ENCODE peak calls at places on chromosomes 5 and 9, in seven cellular contexts. P is CD4-positive, CD25-positive, alpha-beta regulatory T cell; G is NCI-H1092; H is A549; E is dermis blood vessel endothelial cell; K is IMR-90; U is GM23248. D is an unnamed sample.

GRCh38 chr5:18008940-18009339 is 374.7 kb downstream of the TAF11L14 start:
- DNase-seq in K (no peak), G (no peak), P (no peak), H (no peak), U (no peak), E (no peak), D (no peak)

GRCh38 chr5:22612928-22613327 is 240.2 kb downstream of the CDH12 start:
- DNase-seq in U (no peak), K (no peak), P (no peak), G (no peak), E (no peak), H (no peak), D (no peak)

GRCh38 chr9:89747589-89747988 is 142.8 kb downstream of the GADD45G start:
- DNase-seq in K (no peak), P (no peak), G (no peak), E (no peak), H (no peak), U (no peak), D (no peak)

GRCh38 chr5:40240111-40240510 is 439.6 kb upstream of the PTGER4 start:
- DNase-seq in H (no peak), U (peak; percentile 24), P (peak; percentile 16), K (peak; percentile 43), G (no peak), E (no peak), D (no peak)

GRCh38 chr9:90344013-90344412 is 298.6 kb downstream of the DIRAS2 start:
- DNase-seq in U (peak; percentile 4), K (no peak), H (no peak), E (no peak), G (no peak), P (no peak), D (no peak)

GRCh38 chr9:33765411-33765810 is 29.9 kb upstream of the PRSS3 start:
- DNase-seq in E (peak; percentile 46), K (peak; percentile 70), P (no peak), G (no peak), H (no peak), U (peak; percentile 83), D (no peak)

GRCh38 chr9:136171009-136171800 is 33.7 kb downstream of the LHX3 start:
- DNase-seq in H (no peak), P (no peak), U (no peak), G (no peak), K (no peak), E (no peak), D (no peak)

GRCh38 chr5:35247645-35248034 is 17.4 kb upstream of the PRLR start:
- DNase-seq in U (peak; percentile 24), H (no peak), P (no peak), K (no peak), G (peak; percentile 11), E (no peak), D (no peak)

GRCh38 chr5:113105693-113106280 is 129.2 kb downstream of the DCP2 start:
- DNase-seq in G (no peak), U (no peak), H (no peak), E (no peak), P (no peak), K (no peak), D (no peak)

GRCh38 chr9:114302727-114303126 is 20.2 kb upstream of the ORM1 start:
- DNase-seq in E (no peak), K (no peak), U (no peak), G (no peak), P (no peak), H (no peak), D (no peak)

GRCh38 chr5:35884125-35884788 is 27.6 kb downstream of the IL7R start:
- DNase-seq in H (no peak), P (no peak), K (peak; percentile 90), U (peak; percentile 91), E (peak; percentile 65), G (no peak), D (no peak)

GRCh38 chr5:137741718-137742117 is 5.8 kb upstream of the KLHL3 start:
- DNase-seq in K (no peak), U (no peak), H (no peak), P (no peak), E (no peak), G (peak; percentile 8), D (no peak)

GRCh38 chr9:107711528-107711927 is 222.0 kb upstream of the KLF4 start:
- DNase-seq in P (no peak), K (peak; percentile 89), U (peak; percentile 85), E (peak; percentile 96), H (peak; percentile 45), G (peak; percentile 12), D (peak; percentile 27)

GRCh38 chr5:2136728-2137333 is 254.1 kb upstream of the IRX4 start:
- DNase-seq in G (no peak), H (no peak), K (no peak), E (no peak), U (no peak), P (no peak), D (no peak)

GRCh38 chr5:32444946-32445758 is 612 bp upstream of the ZFR start:
- DNase-seq in E (no peak), H (no peak), U (no peak), G (no peak), P (no peak), K (peak; percentile 4), D (no peak)

GRCh38 chr9:92294297-92294676 is 790 bp upstream of the IARS1 start:
- DNase-seq in U (peak; percentile 68), E (peak; percentile 23), G (no peak), H (no peak), K (peak; percentile 16), P (peak; percentile 28), D (no peak)

GRCh38 chr5:77259479-77259878 is 49.0 kb downstream of the PDE8B start:
- DNase-seq in G (no peak), K (peak; percentile 2), P (no peak), H (no peak), U (no peak), E (no peak), D (no peak)

GRCh38 chr5:170581211-170581610 is 77.4 kb downstream of the KCNIP1 start:
- DNase-seq in H (no peak), P (no peak), K (no peak), E (peak; percentile 15), G (no peak), U (no peak), D (no peak)

GRCh38 chr9:94014845-94015244 is 59.7 kb upstream of the BARX1 start:
- DNase-seq in U (no peak), P (no peak), E (no peak), H (no peak), G (peak; percentile 52), K (no peak), D (no peak)

GRCh38 chr5:180467028-180467427 is 27.2 kb upstream of the CNOT6 start:
- DNase-seq in E (no peak), P (no peak), U (peak; percentile 58), G (no peak), K (no peak), H (peak; percentile 83), D (peak; percentile 33)

GRCh38 chr5:83741571-83741970 is 20.9 kb upstream of the HAPLN1 start:
- DNase-seq in U (no peak), G (no peak), K (no peak), P (no peak), E (no peak), H (no peak), D (no peak)

GRCh38 chr9:25716220-25716872 is 38.1 kb upstream of the TUSC1 start:
- DNase-seq in H (peak; percentile 5), G (peak; percentile 4), E (peak; percentile 5), P (no peak), U (peak; percentile 70), K (peak; percentile 74), D (no peak)

GRCh38 chr9:34809504-34810186 is 99.7 kb upstream of the CCL21 start:
- DNase-seq in P (no peak), H (no peak), E (peak; percentile 41), K (peak; percentile 0), U (peak; percentile 42), G (no peak), D (no peak)

GRCh38 chr9:131578016-131578415 is 32.7 kb downstream of the PRRT1B start:
- DNase-seq in K (no peak), H (no peak), U (no peak), G (no peak), E (no peak), P (no peak), D (no peak)

GRCh38 chr9:78115073-78115472 is 83.5 kb upstream of the GNAQ start:
- DNase-seq in U (peak; percentile 19), E (peak; percentile 23), G (no peak), H (no peak), P (peak; percentile 54), K (no peak), D (no peak)

GRCh38 chr5:91499943-91500531 is 116.9 kb upstream of the ARRDC3 start:
- DNase-seq in P (peak; percentile 59), U (peak; percentile 63), E (peak; percentile 65), K (peak; percentile 54), G (no peak), H (peak; percentile 54), D (no peak)

GRCh38 chr5:41087461-41087860 is 16.3 kb upstream of the MROH2B start:
- DNase-seq in U (peak; percentile 36), K (peak; percentile 96), P (no peak), G (no peak), H (no peak), E (no peak), D (no peak)

GRCh38 chr9:86867658-86868313 is 79.5 kb downstream of the GAS1 start:
- DNase-seq in G (peak; percentile 25), H (no peak), E (no peak), U (no peak), P (no peak), K (no peak), D (no peak)

GRCh38 chr5:126594676-126595485 is at the start of gene ALDH7A1:
- DNase-seq in P (peak; percentile 17), K (no peak), G (peak; percentile 85), E (peak; percentile 97), U (peak; percentile 89), H (peak; percentile 97), D (peak; percentile 92)

GRCh38 chr5:67047180-67047579 is 149.4 kb downstream of the CD180 start:
- DNase-seq in K (no peak), E (no peak), P (no peak), G (no peak), U (no peak), H (no peak), D (no peak)

D was measured in 8988T.